ENCODE peak calls at places on chromosomes 2 and 18, in eight cellular contexts. W, O, U, D, G, I, Y and C are unnamed samples.

GRCh38 chr18:32049393-32050161 is 31.0 kb downstream of the RNF125 start:
- DNase-seq in Y (peak), G (peak), U (no peak), O (peak), I (peak), D (no peak), W (peak), C (peak)

GRCh38 chr2:54809814-54810213 is 86.4 kb downstream of the EML6 start:
- DNase-seq in W (no peak), D (peak), U (no peak), Y (peak), G (peak), I (peak), O (no peak), C (no peak)

GRCh38 chr18:23805898-23806297 is 116.6 kb downstream of the LAMA3 start:
- DNase-seq in W (no peak), O (no peak), G (peak), D (peak), Y (peak), U (no peak), I (peak), C (no peak)

GRCh38 chr18:9428301-9428706 is 47.0 kb upstream of the RALBP1 start:
- DNase-seq in O (peak), U (no peak), I (no peak), Y (peak), G (no peak), D (no peak), W (no peak), C (no peak)

GRCh38 chr2:72154386-72154785 is 6.7 kb upstream of the CYP26B1 start:
- DNase-seq in W (no peak), Y (no peak), I (no peak), O (peak), D (no peak), G (no peak), U (no peak), C (peak)

GRCh38 chr2:7672027-7672684 is 754.9 kb downstream of the RNF144A start:
- DNase-seq in I (peak), G (peak), Y (peak), U (peak), D (no peak), O (peak), W (peak), C (no peak)

GRCh38 chr2:64784168-64785061 is 130.7 kb upstream of the SERTAD2 start:
- DNase-seq in I (peak), U (no peak), W (no peak), Y (peak), D (no peak), O (peak), G (no peak), C (peak)

GRCh38 chr2:223032187-223033142 is 19.5 kb upstream of the KCNE4 start:
- DNase-seq in Y (peak), I (no peak), D (no peak), U (no peak), G (peak), O (no peak), W (no peak), C (no peak)

GRCh38 chr18:11905613-11906012 is 2.5 kb downstream of the MPPE1 start:
- DNase-seq in O (no peak), G (no peak), U (no peak), W (no peak), Y (no peak), I (no peak), D (no peak), C (no peak)

GRCh38 chr2:194301946-194302345 is 1355.1 kb upstream of the SLC39A10 start:
- DNase-seq in G (no peak), Y (no peak), O (no peak), U (no peak), I (no peak), D (no peak), W (no peak), C (no peak)

GRCh38 chr2:202023198-202023903 is 10.3 kb upstream of the FZD7 start:
- DNase-seq in O (no peak), Y (no peak), D (no peak), I (no peak), W (no peak), U (no peak), G (no peak), C (no peak)

GRCh38 chr2:71226391-71226964 is 425 bp downstream of the PAIP2B start:
- DNase-seq in O (peak), I (no peak), G (no peak), W (no peak), D (no peak), Y (no peak), U (no peak), C (peak)

GRCh38 chr2:170221317-170222288 is 43.7 kb downstream of the MYO3B start:
- DNase-seq in I (peak), O (no peak), U (no peak), G (peak), D (peak), W (no peak), Y (peak), C (no peak)

GRCh38 chr2:196594158-196594557 is 45.4 kb upstream of the CCDC150 start:
- DNase-seq in Y (no peak), D (no peak), W (no peak), G (no peak), U (no peak), I (no peak), O (no peak), C (no peak)

GRCh38 chr2:143730155-143730949 is 601.1 kb downstream of the ARHGAP15 start:
- DNase-seq in O (no peak), D (no peak), Y (peak), W (no peak), I (peak), G (peak), U (no peak), C (no peak)

GRCh38 chr2:37287966-37288365 is 36.7 kb downstream of the PRKD3 start:
- DNase-seq in D (no peak), Y (peak), U (no peak), O (no peak), W (peak), G (no peak), I (peak), C (no peak)

GRCh38 chr2:239386001-239386670 is 14.7 kb downstream of the HDAC4 start:
- DNase-seq in O (no peak), G (no peak), D (no peak), I (no peak), Y (no peak), U (no peak), W (no peak), C (no peak)

GRCh38 chr2:226490172-226490571 is 309.4 kb downstream of the IRS1 start:
- DNase-seq in G (no peak), W (no peak), O (no peak), D (peak), Y (peak), U (no peak), I (no peak), C (no peak)

GRCh38 chr2:155665704-155666103 is 666.8 kb downstream of the NR4A2 start:
- DNase-seq in W (no peak), U (no peak), O (no peak), Y (no peak), G (no peak), I (no peak), D (no peak), C (no peak)

GRCh38 chr2:45855374-45855773 is 203.9 kb downstream of the PRKCE start:
- DNase-seq in Y (no peak), D (no peak), O (no peak), U (no peak), I (no peak), W (no peak), G (peak), C (no peak)

GRCh38 chr18:25830787-25831186 is 259.6 kb downstream of the SS18 start:
- DNase-seq in I (no peak), U (no peak), G (peak), Y (no peak), W (no peak), O (peak), D (peak), C (no peak)

GRCh38 chr2:233400341-233400740 is 46.0 kb downstream of the DGKD start:
- DNase-seq in W (no peak), Y (no peak), G (no peak), O (no peak), U (no peak), I (no peak), D (no peak), C (no peak)

GRCh38 chr2:67234443-67234842 is 162.7 kb upstream of the ETAA1 start:
- DNase-seq in O (no peak), W (no peak), G (peak), D (no peak), U (no peak), Y (peak), I (peak), C (no peak)

GRCh38 chr2:15919716-15920444 is 20.5 kb upstream of the MYCN start:
- DNase-seq in W (no peak), Y (peak), O (no peak), G (no peak), D (no peak), I (peak), U (no peak), C (no peak)

GRCh38 chr18:38402509-38402908 is 836.9 kb upstream of the CELF4 start:
- DNase-seq in W (no peak), U (no peak), O (no peak), D (no peak), I (no peak), G (no peak), Y (no peak), C (no peak)

DNA sequence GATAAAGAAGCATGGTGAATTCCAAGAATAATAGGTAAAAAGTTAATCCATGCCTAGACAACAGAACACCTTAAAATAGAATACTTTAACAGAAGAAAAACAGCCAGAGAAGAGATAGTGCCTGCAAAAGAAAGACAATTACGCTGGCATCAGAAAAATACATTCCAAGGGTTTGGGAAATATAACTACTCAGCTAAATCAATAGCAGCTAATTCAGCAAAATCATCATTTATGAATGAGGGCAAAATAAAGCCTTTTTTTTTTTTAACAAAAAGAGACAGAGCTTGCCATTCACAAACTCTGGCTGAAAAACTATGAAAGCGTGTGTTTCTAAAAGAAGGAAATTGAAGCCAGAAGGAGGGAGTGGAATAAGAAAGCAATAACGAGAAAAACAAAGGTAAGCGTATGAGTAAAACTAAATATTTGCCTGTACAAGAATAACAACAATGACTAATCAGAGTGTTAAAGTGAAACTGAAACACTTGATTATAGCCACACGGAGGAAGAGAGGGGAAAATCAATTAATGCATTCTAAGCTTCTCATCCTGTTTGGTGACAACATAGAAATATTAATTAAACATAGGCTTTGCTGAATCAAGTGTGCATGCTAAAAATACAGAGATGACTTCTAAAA is 90.2 kb downstream of the EHD3 start:
- DNase-seq in O (no peak), U (no peak), D (no peak), I (peak), G (no peak), Y (peak), W (peak), C (no peak)
- H3K4me3 ChIP-seq in O (peak), U (no peak), D (no peak), I (peak), G (peak), Y (peak), W (peak), C (no peak)

DNA sequence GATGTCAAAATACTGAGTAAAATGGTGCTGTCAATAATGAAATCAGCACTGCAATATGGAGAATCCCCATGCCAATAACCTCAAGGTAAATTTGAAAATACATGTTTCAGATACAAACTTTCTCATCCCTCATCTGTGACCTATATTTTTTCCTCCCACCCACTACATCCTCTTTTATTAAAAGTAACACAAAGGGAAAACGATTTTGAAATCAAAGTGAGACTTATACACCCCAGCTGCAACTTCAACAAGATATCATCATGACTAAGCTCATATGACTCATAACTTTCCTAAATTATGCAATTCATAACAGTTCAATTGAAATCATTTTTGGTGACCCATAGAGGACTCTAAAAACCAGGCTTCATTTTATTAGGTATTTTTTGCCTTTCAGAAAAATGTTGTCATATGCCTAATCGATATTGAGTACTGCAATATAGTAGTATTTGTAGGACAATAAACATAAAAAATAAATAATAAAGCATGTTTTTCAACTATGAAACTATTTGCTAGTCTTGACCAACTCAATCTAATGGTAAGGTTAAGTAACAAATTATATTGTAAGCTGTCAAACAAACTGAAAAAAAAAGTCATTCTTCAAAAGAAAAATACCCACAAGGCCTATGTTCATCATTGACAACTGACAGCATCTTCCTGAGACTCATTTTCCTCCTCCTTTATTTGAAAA is 3.0 kb downstream of the ADAM17 start:
- DNase-seq in D (peak), I (peak), Y (peak), W (no peak), U (peak), O (no peak), G (peak), C (no peak)
- H3K4me3 ChIP-seq in D (no peak), I (no peak), Y (no peak), W (peak), U (no peak), O (no peak), G (peak), C (no peak)

DNA sequence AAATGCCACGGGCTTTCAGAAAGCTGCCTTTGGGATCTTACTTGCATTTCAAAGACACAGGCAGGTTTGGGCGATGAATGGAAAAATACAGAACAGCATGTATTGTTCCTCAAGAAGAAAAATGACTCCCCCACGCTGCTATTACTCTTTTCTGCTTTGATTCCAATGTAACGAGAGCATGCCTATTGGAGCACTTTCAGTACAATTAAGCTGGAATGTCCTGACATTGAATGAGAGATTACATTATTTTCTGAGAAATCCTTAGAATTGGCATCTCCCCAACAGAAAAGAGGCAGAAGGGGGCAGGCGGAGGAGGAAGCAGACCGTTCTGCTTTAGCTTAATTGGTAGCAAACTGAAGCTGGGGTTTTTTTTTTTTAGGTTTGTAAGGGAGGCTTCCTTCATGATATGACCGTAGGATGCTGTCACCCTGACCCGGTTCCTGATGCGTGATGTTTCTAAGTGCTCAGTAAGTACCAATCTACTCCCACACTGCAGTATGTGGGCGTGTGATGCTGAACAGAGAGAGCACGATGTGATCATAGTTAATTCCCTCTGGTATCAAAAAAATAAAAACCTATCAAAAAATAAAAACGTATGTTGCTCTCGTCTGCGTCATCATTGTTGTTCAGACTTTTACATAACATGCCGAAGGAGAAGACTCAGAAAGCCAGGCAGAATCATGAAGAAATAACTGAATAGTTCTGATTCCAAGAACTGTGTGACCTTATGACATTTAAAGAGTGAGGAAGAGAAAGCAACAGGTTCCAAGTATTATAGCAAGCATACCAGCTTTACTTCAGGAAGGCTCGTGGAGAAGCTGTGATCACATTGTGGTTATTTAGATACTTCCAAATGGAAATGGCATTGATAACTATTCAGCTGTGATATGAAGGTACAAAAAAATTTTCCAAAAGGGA is 40.5 kb downstream of the LONRF2 start:
- DNase-seq in I (no peak), G (peak), O (no peak), U (peak), Y (no peak), W (no peak), D (no peak), C (no peak)
- H3K4me3 ChIP-seq in I (no peak), G (peak), O (no peak), U (no peak), Y (no peak), W (no peak), D (no peak), C (no peak)

GRCh38 chr18:74796928-74797576 is 199.4 kb downstream of the ZNF407 start:
- DNase-seq in Y (peak), W (no peak), G (peak), I (peak), U (no peak), D (peak), O (no peak), C (no peak)
- H3K4me3 ChIP-seq in Y (no peak), W (no peak), G (peak), I (no peak), U (no peak), D (peak), O (no peak), C (no peak)

GRCh38 chr2:229269986-229270385 is 1.1 kb downstream of the PID1 start:
- DNase-seq in Y (no peak), O (no peak), U (no peak), W (no peak), G (peak), I (no peak), D (no peak), C (peak)
- H3K4me3 ChIP-seq in Y (no peak), O (peak), U (no peak), W (no peak), G (peak), I (peak), D (peak), C (no peak)

DNA sequence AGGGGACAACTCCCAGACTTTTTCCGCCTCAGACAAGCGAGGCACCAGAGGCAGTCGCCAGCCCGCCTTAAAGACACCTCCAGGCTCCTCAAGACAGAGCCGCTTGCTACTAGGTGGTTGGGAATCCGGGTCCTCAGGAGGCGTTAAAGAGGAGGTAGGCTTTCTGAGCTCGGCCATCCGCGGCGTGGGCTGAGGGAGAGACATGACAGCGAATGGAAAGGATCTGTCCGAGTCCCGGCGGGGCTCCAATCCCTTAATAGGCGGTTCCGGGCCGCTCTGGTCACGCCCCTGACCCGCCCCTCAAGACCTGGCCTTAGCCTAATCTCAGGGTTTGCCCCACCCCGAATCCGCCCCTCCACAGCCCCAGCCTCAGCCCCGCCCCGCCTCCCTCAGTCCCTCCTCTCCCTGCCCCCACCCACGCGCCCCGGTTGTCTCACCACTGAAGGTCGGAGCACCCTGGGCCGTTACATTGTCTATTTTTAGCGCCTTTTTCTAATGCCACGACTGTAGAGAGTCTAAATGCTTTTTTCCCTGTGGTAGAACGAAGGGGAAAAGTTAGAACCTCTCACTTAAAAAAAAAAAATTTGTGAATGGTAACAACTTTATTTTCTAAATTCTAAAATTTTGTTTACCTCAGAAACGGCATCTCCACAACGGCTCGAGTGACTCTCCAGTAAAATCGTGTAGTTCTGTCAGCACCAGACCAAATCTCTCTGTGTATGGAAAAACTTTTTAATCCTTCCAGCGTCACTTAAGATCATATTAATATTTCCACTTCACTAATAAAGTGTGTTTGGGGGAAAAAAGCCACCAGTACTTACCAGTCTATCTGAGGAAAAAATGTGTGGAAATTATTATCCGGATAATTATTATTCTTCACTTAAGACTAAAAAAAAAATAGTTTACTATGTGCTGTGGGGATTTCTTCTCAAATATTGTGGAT is at the start of gene RAD51AP2:
- DNase-seq in U (peak), O (peak), W (no peak), D (peak), Y (peak), I (peak), G (peak), C (peak)
- H3K4me3 ChIP-seq in U (peak), O (peak), W (no peak), D (peak), Y (peak), I (peak), G (peak), C (peak)

GRCh38 chr2:42495611-42496010 is 1.8 kb upstream of the KCNG3 start:
- DNase-seq in U (no peak), W (no peak), I (no peak), G (no peak), O (no peak), Y (no peak), D (no peak), C (no peak)
- H3K4me3 ChIP-seq in U (no peak), W (no peak), I (no peak), G (no peak), O (no peak), Y (no peak), D (no peak), C (no peak)

DNA sequence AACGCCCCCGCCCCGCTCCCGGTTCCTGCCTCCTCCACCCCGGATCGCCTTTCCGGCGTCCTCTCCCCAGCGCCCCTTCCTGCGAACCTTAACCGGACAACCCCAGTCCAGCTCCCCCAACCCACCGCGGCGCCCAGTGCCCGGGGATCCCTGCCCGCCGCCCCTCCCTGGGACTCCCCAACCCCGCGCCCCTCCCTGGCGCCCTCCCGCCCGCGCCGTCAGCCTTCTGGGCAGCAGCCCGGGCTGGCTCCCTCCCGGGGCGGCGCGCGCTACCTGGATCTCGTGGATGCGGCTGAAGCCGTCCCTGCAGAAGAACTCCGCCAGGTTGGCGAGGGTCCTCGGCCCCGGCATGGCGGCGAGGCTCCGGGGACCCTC is 396 bp downstream of the CYP27C1 start:
- DNase-seq in I (peak), D (no peak), Y (no peak), W (no peak), U (no peak), O (no peak), G (no peak), C (no peak)
- H3K4me3 ChIP-seq in I (peak), D (peak), Y (peak), W (no peak), U (no peak), O (peak), G (peak), C (no peak)

GRCh38 chr2:96205238-96205637 is 3.4 kb downstream of the STARD7 start:
- DNase-seq in Y (peak), G (peak), W (no peak), I (peak), O (no peak), D (no peak), U (no peak), C (no peak)
- H3K4me3 ChIP-seq in Y (no peak), G (peak), W (peak), I (peak), O (no peak), D (peak), U (peak), C (no peak)